ENCODE peak calls at places on chromosomes 12 and 14, in six cellular contexts. V, Q, M, P, E and O are unnamed samples.

GRCh38 chr12:43957732-43958131 is 121.9 kb downstream of the TMEM117 start:
- DNase-seq in V (peak), P (peak), M (peak), E (no peak), Q (peak), O (peak)

GRCh38 chr12:2299207-2299606 is 246.4 kb downstream of the CACNA1C start:
- DNase-seq in V (no peak), E (no peak), P (no peak), M (no peak), Q (no peak), O (no peak)

GRCh38 chr14:78933948-78934524 is 763.9 kb downstream of the NRXN3 start:
- DNase-seq in E (no peak), Q (peak), M (peak), P (peak), V (no peak), O (peak)

GRCh38 chr12:59151243-59151642 is 230.9 kb upstream of the LRIG3 start:
- DNase-seq in V (no peak), P (no peak), M (no peak), E (no peak), Q (no peak), O (no peak)

GRCh38 chr14:64713677-64714076 is 9.5 kb downstream of the PLEKHG3 start:
- DNase-seq in P (no peak), V (no peak), Q (no peak), M (no peak), E (no peak), O (no peak)

GRCh38 chr14:95440496-95440895 is 76.0 kb downstream of the SYNE3 start:
- DNase-seq in Q (no peak), P (no peak), M (peak), V (no peak), E (no peak), O (no peak)

GRCh38 chr14:104968153-104968527 is 10.0 kb downstream of the AHNAK2 start:
- DNase-seq in V (no peak), Q (no peak), M (peak), P (peak), E (peak), O (no peak)

GRCh38 chr14:81281317-81281716 is 60.6 kb upstream of the GTF2A1 start:
- DNase-seq in V (no peak), E (no peak), M (no peak), Q (no peak), P (no peak), O (no peak)

GRCh38 chr12:128521981-128522380 is 255.0 kb downstream of the TMEM132C start:
- DNase-seq in V (no peak), Q (no peak), M (no peak), E (no peak), P (no peak), O (no peak)

GRCh38 chr12:109928058-109928656 is 28.1 kb downstream of the TCHP start:
- DNase-seq in P (no peak), E (no peak), V (no peak), Q (no peak), M (no peak), O (no peak)

GRCh38 chr14:101776315-101776714 is 14.8 kb downstream of the PPP2R5C start:
- DNase-seq in E (no peak), M (no peak), V (no peak), Q (no peak), P (no peak), O (no peak)

GRCh38 chr14:93824518-93825234 is 36.4 kb upstream of the PRIMA1 start:
- DNase-seq in V (no peak), M (peak), E (no peak), P (no peak), Q (peak), O (no peak)

GRCh38 chr14:61267336-61267735 is 13.8 kb downstream of the TMEM30B start:
- DNase-seq in P (no peak), V (no peak), E (no peak), M (no peak), Q (no peak), O (no peak)
- TF ChIP-seq JUND in P (no peak), V (no peak), E (no peak), M (no peak), Q (no peak), O (no peak)

GRCh38 chr14:69500096-69500495 is 15.6 kb downstream of the PLEKHD1 start:
- DNase-seq in M (no peak), Q (no peak), P (no peak), E (no peak), V (no peak), O (no peak)
- TF ChIP-seq JUND in M (no peak), Q (no peak), P (no peak), E (no peak), V (no peak), O (no peak)

DNA sequence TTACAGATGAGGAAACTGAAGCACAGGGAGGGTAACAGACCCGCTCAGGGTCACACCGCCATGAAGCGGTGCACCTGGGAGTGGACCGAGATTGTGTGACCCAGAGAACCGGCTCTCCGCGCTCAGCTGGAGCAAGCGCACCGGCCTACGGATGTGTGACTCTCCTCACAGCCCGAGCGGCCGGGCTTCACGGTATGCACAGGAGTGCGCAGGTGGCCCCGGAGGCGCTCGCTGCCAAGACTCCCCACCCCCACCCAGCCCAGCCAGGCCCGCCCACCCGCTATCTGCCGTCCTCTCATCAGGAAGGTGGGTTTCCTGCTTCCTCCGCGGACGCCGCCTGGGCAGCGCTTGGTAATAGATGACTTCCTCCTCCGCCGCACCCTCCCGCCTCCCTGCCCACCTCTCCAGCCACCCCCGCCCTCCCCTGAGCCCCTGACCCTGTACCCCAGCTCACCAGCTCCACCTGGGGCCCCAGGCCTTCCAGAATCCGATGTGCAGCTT is 110.7 kb downstream of the NCOR2 start:
- DNase-seq in M (no peak), E (no peak), P (no peak), Q (no peak), V (no peak), O (no peak)
- TF ChIP-seq JUND in M (no peak), E (no peak), P (no peak), Q (no peak), V (no peak), O (no peak)

DNA sequence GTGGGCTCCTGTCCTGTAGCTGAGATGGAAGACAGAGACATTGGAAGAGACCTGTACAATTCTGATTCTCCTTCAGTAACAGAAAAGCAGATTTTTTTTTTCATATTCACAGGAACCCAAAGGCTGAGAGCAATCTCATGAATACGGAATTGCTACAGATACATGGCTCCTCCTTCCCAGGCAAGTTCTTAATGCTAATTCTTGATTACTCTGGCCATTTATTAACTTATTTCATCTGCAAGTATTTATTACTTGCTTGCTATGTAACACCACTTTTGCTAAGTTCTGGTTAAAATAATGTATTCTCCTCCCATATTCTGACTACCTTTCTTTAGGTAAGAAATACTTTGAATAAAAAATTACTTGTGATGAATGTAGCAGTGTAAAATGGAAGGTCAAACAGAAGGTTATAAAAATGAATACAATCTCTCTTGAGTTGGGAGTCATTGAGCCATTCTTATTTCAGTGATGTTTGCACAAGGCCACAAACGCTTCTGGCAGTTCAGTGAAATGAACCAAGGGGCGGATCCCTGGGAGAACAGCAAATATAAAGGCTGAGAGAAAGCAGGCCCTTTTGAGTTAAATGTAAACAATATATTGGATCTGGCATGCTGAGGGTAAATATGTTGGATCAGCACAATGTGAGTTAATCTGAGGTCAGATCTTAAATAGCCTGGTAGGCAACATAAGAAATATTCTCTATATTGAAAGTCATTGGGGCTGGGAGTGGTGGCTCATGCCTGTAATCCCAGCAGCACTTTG is 37.6 kb downstream of the MUCL1 start:
- DNase-seq in P (no peak), M (no peak), Q (peak), V (no peak), E (no peak), O (peak)
- TF ChIP-seq JUND in P (no peak), M (no peak), Q (no peak), V (no peak), E (no peak), O (peak)

DNA sequence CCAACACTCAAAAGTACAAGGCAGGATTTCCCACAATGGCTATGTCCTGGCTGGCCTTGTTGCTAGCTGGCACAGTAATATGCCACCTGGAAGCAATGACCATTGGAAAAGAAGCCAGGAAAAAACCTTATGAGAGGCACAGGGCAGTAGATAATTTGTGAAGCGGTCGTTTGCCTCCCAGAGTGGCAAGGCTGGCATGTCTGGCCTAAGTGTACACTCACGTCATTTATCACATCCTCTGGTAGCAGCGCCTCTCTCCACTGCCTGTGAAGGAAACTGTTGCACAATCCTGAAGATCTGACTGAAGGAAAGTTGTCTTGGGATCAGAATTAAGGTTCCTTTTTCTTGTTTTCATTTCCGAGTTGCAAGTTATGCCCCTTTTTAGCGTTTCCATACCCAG is 408.5 kb downstream of the ZFP36L1 start:
- DNase-seq in Q (no peak), E (no peak), P (no peak), M (no peak), V (no peak), O (no peak)
- TF ChIP-seq JUND in Q (no peak), E (no peak), P (no peak), M (no peak), V (no peak), O (no peak)